ENCODE peak calls at places on chromosomes 13 and 19, in eight cellular contexts. F is GM12892, Y is ACHN, Q is transverse colon, B is iPS-NIHi11, M is omental fat pad, Z is DMS79 treated with DMSO at 0.1 percent for 48 hours, P is nucleus accumbens. J is an unnamed sample.
A peak's percentile ranks its signal among the peaks of the same experiment; 100 is the strongest.

GRCh38 chr13:24071423-24072075 is 89.0 kb upstream of the SPATA13 start:
- DNase-seq in F (no peak), Y (no peak), Q (no peak), B (no peak), M (no peak), Z (no peak), P (no peak), J (peak; percentile 62)

GRCh38 chr19:56111601-56112312 is 9.3 kb downstream of the ZNF787 start:
- DNase-seq in F (peak; percentile 63), Y (no peak), Q (peak; percentile 86), B (no peak), M (no peak), Z (no peak), P (no peak), J (peak; percentile 88)

GRCh38 chr19:53772943-53773342 is 51.2 kb downstream of the NLRP12 start:
- DNase-seq in F (no peak), Y (peak; percentile 42), Q (peak; percentile 21), B (peak; percentile 57), M (peak; percentile 48), Z (no peak), P (peak; percentile 0), J (peak; percentile 39)

GRCh38 chr13:25908390-25908789 is 143.4 kb downstream of the SHISA2 start:
- DNase-seq in F (no peak), Y (no peak), Q (no peak), B (peak; percentile 23), M (no peak), Z (no peak), P (no peak), J (no peak)

GRCh38 chr19:869245-870177 is 10.0 kb downstream of the CFD start:
- DNase-seq in F (no peak), Y (peak; percentile 44), Q (peak; percentile 65), B (no peak), M (no peak), Z (no peak), P (no peak), J (no peak)

GRCh38 chr19:3618144-3618810 is 8.3 kb downstream of the CACTIN start:
- DNase-seq in F (peak; percentile 97), Y (peak; percentile 41), Q (peak; percentile 70), B (peak; percentile 97), M (peak; percentile 64), Z (no peak), P (peak; percentile 25), J (no peak)

GRCh38 chr19:35986664-35987570 is 8.1 kb upstream of the SDHAF1 start:
- DNase-seq in F (no peak), Y (no peak), Q (peak; percentile 57), B (peak; percentile 70), M (no peak), Z (peak; percentile 36), P (no peak), J (no peak)

GRCh38 chr13:46639033-46639981 is 86.3 kb downstream of the LRCH1 start:
- DNase-seq in F (no peak), Y (peak; percentile 79), Q (no peak), B (no peak), M (no peak), Z (no peak), P (no peak), J (no peak)

GRCh38 chr19:373391-374182 is 29.0 kb upstream of the MIER2 start:
- DNase-seq in F (no peak), Y (no peak), Q (no peak), B (no peak), M (no peak), Z (no peak), P (no peak), J (no peak)

GRCh38 chr13:110334256-110334655 is 27.2 kb downstream of the COL4A2 start:
- DNase-seq in F (no peak), Y (no peak), Q (no peak), B (no peak), M (no peak), Z (no peak), P (no peak), J (no peak)

GRCh38 chr19:35033067-35034004 is 3.1 kb downstream of the SCN1B start:
- DNase-seq in F (no peak), Y (no peak), Q (no peak), B (no peak), M (no peak), Z (no peak), P (no peak), J (no peak)

GRCh38 chr13:31980842-31981241 is 50.7 kb upstream of the FRY start:
- DNase-seq in F (no peak), Y (no peak), Q (no peak), B (no peak), M (no peak), Z (no peak), P (no peak), J (peak; percentile 60)

GRCh38 chr13:30329009-30329585 is 21.7 kb upstream of the KATNAL1 start:
- DNase-seq in F (no peak), Y (no peak), Q (no peak), B (no peak), M (no peak), Z (no peak), P (no peak), J (no peak)

GRCh38 chr19:45897413-45897812 is 5.0 kb downstream of the MYPOP start:
- DNase-seq in F (no peak), Y (no peak), Q (no peak), B (no peak), M (no peak), Z (no peak), P (no peak), J (no peak)

GRCh38 chr19:1270854-1271527 is 1.9 kb downstream of the CIRBP start:
- DNase-seq in F (no peak), Y (no peak), Q (no peak), B (no peak), M (no peak), Z (no peak), P (no peak), J (no peak)

GRCh38 chr19:23436318-23436717 is 41.0 kb upstream of the ZNF91 start:
- DNase-seq in F (no peak), Y (no peak), Q (no peak), B (no peak), M (no peak), Z (no peak), P (no peak), J (no peak)

GRCh38 chr19:16369306-16369663 is 44.7 kb downstream of the KLF2 start:
- DNase-seq in F (no peak), Y (no peak), Q (no peak), B (no peak), M (no peak), Z (no peak), P (no peak), J (no peak)

GRCh38 chr13:70408865-70409264 is 300.6 kb upstream of the KLHL1 start:
- DNase-seq in F (no peak), Y (no peak), Q (no peak), B (no peak), M (no peak), Z (no peak), P (no peak), J (no peak)